ENCODE peak calls at places on chromosomes 4 and X, in five cellular contexts. P, K, F, H and V are unnamed samples.

GRCh38 chrX:112714357-112714918 is 34.7 kb upstream of the LHFPL1 start:
- DNase-seq in P (no peak), K (no peak), F (no peak), H (no peak), V (no peak)

GRCh38 chr4:80097395-80098177 is 24.6 kb upstream of the ANTXR2 start:
- DNase-seq in P (peak), K (peak), F (no peak), H (no peak), V (no peak)

GRCh38 chrX:45385767-45386166 is 185.1 kb upstream of the DIPK2B start:
- DNase-seq in P (peak), K (no peak), F (no peak), H (no peak), V (no peak)

GRCh38 chrX:38987135-38987780 is 186.0 kb downstream of the MID1IP1 start:
- DNase-seq in P (no peak), K (no peak), F (peak), H (no peak), V (no peak)

GRCh38 chr4:109576462-109576861 is 16.4 kb downstream of the MCUB start:
- DNase-seq in P (no peak), K (no peak), F (no peak), H (no peak), V (no peak)

GRCh38 chr4:187865914-187866313 is 129.7 kb upstream of the ZFP42 start:
- DNase-seq in P (no peak), K (no peak), F (no peak), H (no peak), V (no peak)

GRCh38 chr4:16461362-16461761 is 235.1 kb upstream of the TAPT1 start:
- DNase-seq in P (no peak), K (no peak), F (no peak), H (no peak), V (no peak)

GRCh38 chrX:9662148-9662547 is 103.5 kb downstream of the GPR143 start:
- DNase-seq in P (no peak), K (no peak), F (no peak), H (no peak), V (no peak)

GRCh38 chrX:81195712-81196111 is 6.0 kb downstream of the HMGN5 start:
- DNase-seq in P (peak), K (peak), F (peak), H (peak), V (peak)

GRCh38 chr4:186149872-186150271 is 41.5 kb upstream of the CYP4V2 start:
- DNase-seq in P (no peak), K (no peak), F (peak), H (no peak), V (no peak)

GRCh38 chr4:67668315-67668714 is 32.6 kb downstream of the UBA6 start:
- DNase-seq in P (no peak), K (no peak), F (no peak), H (no peak), V (no peak)

GRCh38 chrX:11269006-11269405 is 24.2 kb upstream of the AMELX start:
- DNase-seq in P (no peak), K (no peak), F (no peak), H (no peak), V (no peak)

GRCh38 chrX:23554304-23554703 is 113.0 kb upstream of the PRDX4 start:
- DNase-seq in P (peak), K (peak), F (peak), H (no peak), V (no peak)

GRCh38 chr4:25667931-25668557 is 12.4 kb downstream of the SLC34A2 start:
- DNase-seq in P (no peak), K (no peak), F (no peak), H (no peak), V (no peak)

GRCh38 chr4:54189140-54189539 is 40.0 kb upstream of the PDGFRA start:
- DNase-seq in P (peak), K (no peak), F (no peak), H (no peak), V (no peak)

GRCh38 chr4:3302786-3303444 is 10.1 kb downstream of the RGS12 start:
- DNase-seq in P (no peak), K (no peak), F (no peak), H (no peak), V (no peak)

GRCh38 chr4:141275834-141276233 is 55.1 kb downstream of the ZNF330 start:
- DNase-seq in P (peak), K (no peak), F (no peak), H (no peak), V (no peak)

GRCh38 chr4:156723951-156724668 is 247.5 kb downstream of the PDGFC start:
- DNase-seq in P (no peak), K (no peak), F (no peak), H (no peak), V (no peak)

GRCh38 chr4:52091811-52092210 is 40.7 kb downstream of the SPATA18 start:
- DNase-seq in P (no peak), K (no peak), F (no peak), H (no peak), V (no peak)

GRCh38 chrX:107054978-107055377 is 55.0 kb upstream of the MORC4 start:
- DNase-seq in P (no peak), K (no peak), F (no peak), H (no peak), V (no peak)

GRCh38 chrX:39705299-39705698 is 392.5 kb downstream of the BCOR start:
- DNase-seq in P (peak), K (peak), F (peak), H (no peak), V (no peak)

GRCh38 chr4:153465922-153466636 is at the start of gene TMEM131L:
- DNase-seq in P (peak), K (no peak), F (peak), H (peak), V (peak)

GRCh38 chrX:133373366-133374079 is 41.8 kb downstream of the GPC4 start:
- DNase-seq in P (no peak), K (no peak), F (peak), H (no peak), V (no peak)

GRCh38 chrX:15059488-15059887 is 186.3 kb downstream of the MOSPD2 start:
- DNase-seq in P (no peak), K (no peak), F (no peak), H (no peak), V (no peak)

GRCh38 chr4:73690051-73690744 is 50.2 kb upstream of the CXCL8 start:
- DNase-seq in P (peak), K (no peak), F (no peak), H (no peak), V (no peak)

GRCh38 chr4:106763044-106763443 is 273.1 kb downstream of the DKK2 start:
- DNase-seq in P (peak), K (no peak), F (no peak), H (no peak), V (no peak)

GRCh38 chr4:2802618-2803531 is 10.0 kb downstream of the SH3BP2 start:
- DNase-seq in P (no peak), K (no peak), F (no peak), H (no peak), V (no peak)

GRCh38 chrX:97199501-97199900 is 315.8 kb downstream of the RPA4 start:
- DNase-seq in P (peak), K (no peak), F (no peak), H (no peak), V (no peak)

GRCh38 chrX:37993857-37994619 is 12.3 kb upstream of the SYTL5 start:
- DNase-seq in P (no peak), K (no peak), F (peak), H (no peak), V (no peak)

GRCh38 chr4:94459462-94460161 is 7.9 kb downstream of the PDLIM5 start:
- DNase-seq in P (no peak), K (no peak), F (no peak), H (no peak), V (no peak)

GRCh38 chr4:108619372-108620100 is 840 bp upstream of the RPL34 start:
- DNase-seq in P (no peak), K (no peak), F (no peak), H (peak), V (peak)